ENCODE peak calls at places on chromosomes 3 and 15, in eight cellular contexts. One of them, this sample, is unnamed.

GRCh38 chr3:71428841-71429609 is 154.5 kb downstream of the FOXP1 start:
- DNase-seq in suprapubic skin: no peak
- DNase-seq in RWPE1: peak; percentile 54
- DNase-seq in foreskin keratinocyte: peak; percentile 93
- DNase-seq in PC-9: no peak
- DNase-seq in tibial artery: peak; percentile 52
- DNase-seq in esophagus squamous epithelium: no peak
- DNase-seq in CD4-positive, alpha-beta T cell: no peak
- DNase-seq in this sample: no peak

GRCh38 chr3:128784228-128784627 is 58.2 kb downstream of the RAB7A start:
- DNase-seq in suprapubic skin: no peak
- DNase-seq in PC-9: no peak
- DNase-seq in CD4-positive, alpha-beta T cell: peak; percentile 66
- DNase-seq in foreskin keratinocyte: no peak
- DNase-seq in tibial artery: no peak
- DNase-seq in esophagus squamous epithelium: no peak
- DNase-seq in RWPE1: no peak
- DNase-seq in this sample: peak; percentile 67

GRCh38 chr3:16122661-16123060 is 51.8 kb upstream of the GALNT15 start:
- DNase-seq in PC-9: no peak
- DNase-seq in esophagus squamous epithelium: no peak
- DNase-seq in suprapubic skin: no peak
- DNase-seq in tibial artery: no peak
- DNase-seq in foreskin keratinocyte: peak; percentile 44
- DNase-seq in CD4-positive, alpha-beta T cell: no peak
- DNase-seq in RWPE1: no peak
- DNase-seq in this sample: no peak

GRCh38 chr3:48966876-48967361 is 23.1 kb upstream of the P4HTM start:
- DNase-seq in suprapubic skin: no peak
- DNase-seq in PC-9: no peak
- DNase-seq in tibial artery: no peak
- DNase-seq in CD4-positive, alpha-beta T cell: no peak
- DNase-seq in RWPE1: no peak
- DNase-seq in esophagus squamous epithelium: no peak
- DNase-seq in foreskin keratinocyte: no peak
- DNase-seq in this sample: no peak

GRCh38 chr15:101168898-101169297 is 83.0 kb downstream of the CHSY1 start:
- DNase-seq in esophagus squamous epithelium: no peak
- DNase-seq in foreskin keratinocyte: no peak
- DNase-seq in suprapubic skin: peak; percentile 51
- DNase-seq in CD4-positive, alpha-beta T cell: no peak
- DNase-seq in PC-9: no peak
- DNase-seq in RWPE1: no peak
- DNase-seq in tibial artery: no peak
- DNase-seq in this sample: no peak

GRCh38 chr3:82224661-82225060 is 463.2 kb upstream of the GBE1 start:
- DNase-seq in suprapubic skin: no peak
- DNase-seq in PC-9: no peak
- DNase-seq in tibial artery: no peak
- DNase-seq in RWPE1: no peak
- DNase-seq in foreskin keratinocyte: no peak
- DNase-seq in CD4-positive, alpha-beta T cell: no peak
- DNase-seq in esophagus squamous epithelium: no peak
- DNase-seq in this sample: no peak

GRCh38 chr15:94324117-94324826 is 92.9 kb downstream of the MCTP2 start:
- DNase-seq in PC-9: peak; percentile 19
- DNase-seq in RWPE1: peak; percentile 70
- DNase-seq in CD4-positive, alpha-beta T cell: peak; percentile 43
- DNase-seq in suprapubic skin: no peak
- DNase-seq in foreskin keratinocyte: peak; percentile 22
- DNase-seq in tibial artery: no peak
- DNase-seq in esophagus squamous epithelium: no peak
- DNase-seq in this sample: peak; percentile 20

GRCh38 chr3:121477589-121477988 is 68.2 kb downstream of the POLQ start:
- DNase-seq in tibial artery: no peak
- DNase-seq in suprapubic skin: no peak
- DNase-seq in PC-9: no peak
- DNase-seq in esophagus squamous epithelium: no peak
- DNase-seq in CD4-positive, alpha-beta T cell: no peak
- DNase-seq in RWPE1: no peak
- DNase-seq in foreskin keratinocyte: no peak
- DNase-seq in this sample: no peak

GRCh38 chr3:42214565-42215283 is 51.3 kb downstream of the CCK start:
- DNase-seq in esophagus squamous epithelium: no peak
- DNase-seq in CD4-positive, alpha-beta T cell: no peak
- DNase-seq in suprapubic skin: no peak
- DNase-seq in PC-9: no peak
- DNase-seq in RWPE1: no peak
- DNase-seq in tibial artery: no peak
- DNase-seq in foreskin keratinocyte: no peak
- DNase-seq in this sample: no peak

GRCh38 chr3:156298938-156299337 is 178.6 kb downstream of the KCNAB1 start:
- DNase-seq in esophagus squamous epithelium: no peak
- DNase-seq in tibial artery: peak; percentile 79
- DNase-seq in PC-9: no peak
- DNase-seq in suprapubic skin: no peak
- DNase-seq in foreskin keratinocyte: no peak
- DNase-seq in CD4-positive, alpha-beta T cell: no peak
- DNase-seq in RWPE1: no peak
- DNase-seq in this sample: no peak

GRCh38 chr15:71708741-71709140 is 101.6 kb upstream of the NR2E3 start:
- DNase-seq in foreskin keratinocyte: no peak
- DNase-seq in esophagus squamous epithelium: no peak
- DNase-seq in CD4-positive, alpha-beta T cell: no peak
- DNase-seq in suprapubic skin: no peak
- DNase-seq in tibial artery: no peak
- DNase-seq in RWPE1: no peak
- DNase-seq in PC-9: no peak
- DNase-seq in this sample: no peak

GRCh38 chr3:21750831-21751391 is at the start of gene ZNF385D:
- DNase-seq in foreskin keratinocyte: peak; percentile 60
- DNase-seq in tibial artery: peak; percentile 45
- DNase-seq in suprapubic skin: peak; percentile 80
- DNase-seq in RWPE1: no peak
- DNase-seq in CD4-positive, alpha-beta T cell: no peak
- DNase-seq in esophagus squamous epithelium: no peak
- DNase-seq in PC-9: peak; percentile 3
- DNase-seq in this sample: no peak

GRCh38 chr3:157832588-157832987 is 273.6 kb downstream of the SHOX2 start:
- DNase-seq in CD4-positive, alpha-beta T cell: no peak
- DNase-seq in RWPE1: no peak
- DNase-seq in esophagus squamous epithelium: no peak
- DNase-seq in suprapubic skin: no peak
- DNase-seq in tibial artery: no peak
- DNase-seq in PC-9: no peak
- DNase-seq in foreskin keratinocyte: no peak
- DNase-seq in this sample: no peak

GRCh38 chr3:131795382-131796085 is 239.3 kb downstream of the CPNE4 start:
- DNase-seq in suprapubic skin: no peak
- DNase-seq in CD4-positive, alpha-beta T cell: no peak
- DNase-seq in esophagus squamous epithelium: no peak
- DNase-seq in tibial artery: no peak
- DNase-seq in foreskin keratinocyte: no peak
- DNase-seq in RWPE1: no peak
- DNase-seq in PC-9: no peak
- DNase-seq in this sample: no peak

GRCh38 chr15:100761253-100761935 is 118.2 kb upstream of the ALDH1A3 start:
- DNase-seq in foreskin keratinocyte: no peak
- DNase-seq in tibial artery: no peak
- DNase-seq in CD4-positive, alpha-beta T cell: no peak
- DNase-seq in PC-9: no peak
- DNase-seq in suprapubic skin: no peak
- DNase-seq in esophagus squamous epithelium: no peak
- DNase-seq in RWPE1: no peak
- DNase-seq in this sample: no peak

GRCh38 chr15:23416349-23417276 is 30.4 kb downstream of the GOLGA6L2 start:
- DNase-seq in suprapubic skin: peak; percentile 55
- DNase-seq in CD4-positive, alpha-beta T cell: peak; percentile 2
- DNase-seq in tibial artery: no peak
- DNase-seq in foreskin keratinocyte: no peak
- DNase-seq in PC-9: no peak
- DNase-seq in esophagus squamous epithelium: no peak
- DNase-seq in RWPE1: no peak
- DNase-seq in this sample: no peak

GRCh38 chr3:46065294-46065705 is 38.0 kb upstream of the XCR1 start:
- DNase-seq in CD4-positive, alpha-beta T cell: peak; percentile 78
- DNase-seq in esophagus squamous epithelium: no peak
- DNase-seq in PC-9: peak; percentile 74
- DNase-seq in foreskin keratinocyte: peak; percentile 66
- DNase-seq in RWPE1: peak; percentile 14
- DNase-seq in tibial artery: no peak
- DNase-seq in suprapubic skin: no peak
- DNase-seq in this sample: no peak

GRCh38 chr3:16066975-16067374 is 107.5 kb upstream of the GALNT15 start:
- DNase-seq in suprapubic skin: no peak
- DNase-seq in esophagus squamous epithelium: no peak
- DNase-seq in RWPE1: no peak
- DNase-seq in foreskin keratinocyte: peak; percentile 100
- DNase-seq in CD4-positive, alpha-beta T cell: no peak
- DNase-seq in tibial artery: no peak
- DNase-seq in PC-9: no peak
- DNase-seq in this sample: no peak

GRCh38 chr3:50737511-50738251 is 63.0 kb downstream of the DOCK3 start:
- DNase-seq in suprapubic skin: no peak
- DNase-seq in esophagus squamous epithelium: no peak
- DNase-seq in CD4-positive, alpha-beta T cell: no peak
- DNase-seq in PC-9: no peak
- DNase-seq in foreskin keratinocyte: no peak
- DNase-seq in RWPE1: no peak
- DNase-seq in tibial artery: no peak
- DNase-seq in this sample: no peak

GRCh38 chr3:18370672-18371071 is 54.5 kb downstream of the SATB1 start:
- DNase-seq in CD4-positive, alpha-beta T cell: no peak
- DNase-seq in RWPE1: no peak
- DNase-seq in tibial artery: no peak
- DNase-seq in PC-9: no peak
- DNase-seq in foreskin keratinocyte: no peak
- DNase-seq in suprapubic skin: no peak
- DNase-seq in esophagus squamous epithelium: no peak
- DNase-seq in this sample: no peak

GRCh38 chr15:78301813-78302212 is 2.4 kb upstream of the SKIC8 start:
- DNase-seq in foreskin keratinocyte: no peak
- DNase-seq in suprapubic skin: no peak
- DNase-seq in esophagus squamous epithelium: no peak
- DNase-seq in CD4-positive, alpha-beta T cell: no peak
- DNase-seq in PC-9: no peak
- DNase-seq in RWPE1: no peak
- DNase-seq in tibial artery: no peak
- DNase-seq in this sample: no peak

GRCh38 chr15:79977431-79977940 is 6.5 kb upstream of the BCL2A1 start:
- DNase-seq in foreskin keratinocyte: no peak
- DNase-seq in suprapubic skin: no peak
- DNase-seq in PC-9: no peak
- DNase-seq in esophagus squamous epithelium: no peak
- DNase-seq in CD4-positive, alpha-beta T cell: no peak
- DNase-seq in tibial artery: no peak
- DNase-seq in RWPE1: no peak
- DNase-seq in this sample: no peak

GRCh38 chr15:79969175-79969574 is 1.8 kb downstream of the BCL2A1 start:
- DNase-seq in tibial artery: no peak
- DNase-seq in CD4-positive, alpha-beta T cell: no peak
- DNase-seq in PC-9: no peak
- DNase-seq in foreskin keratinocyte: no peak
- DNase-seq in esophagus squamous epithelium: no peak
- DNase-seq in RWPE1: no peak
- DNase-seq in suprapubic skin: no peak
- DNase-seq in this sample: no peak

GRCh38 chr15:79970921-79971434 is at the start of gene BCL2A1:
- DNase-seq in suprapubic skin: no peak
- DNase-seq in esophagus squamous epithelium: peak; percentile 9
- DNase-seq in PC-9: no peak
- DNase-seq in RWPE1: peak; percentile 63
- DNase-seq in CD4-positive, alpha-beta T cell: peak; percentile 42
- DNase-seq in tibial artery: no peak
- DNase-seq in foreskin keratinocyte: peak; percentile 97
- DNase-seq in this sample: no peak

GRCh38 chr15:79972861-79973260 is 1.9 kb upstream of the BCL2A1 start:
- DNase-seq in CD4-positive, alpha-beta T cell: no peak
- DNase-seq in tibial artery: no peak
- DNase-seq in suprapubic skin: no peak
- DNase-seq in esophagus squamous epithelium: no peak
- DNase-seq in foreskin keratinocyte: no peak
- DNase-seq in RWPE1: no peak
- DNase-seq in PC-9: no peak
- DNase-seq in this sample: no peak

GRCh38 chr15:79973445-79974180 is 2.6 kb upstream of the BCL2A1 start:
- DNase-seq in foreskin keratinocyte: no peak
- DNase-seq in RWPE1: no peak
- DNase-seq in suprapubic skin: no peak
- DNase-seq in PC-9: no peak
- DNase-seq in CD4-positive, alpha-beta T cell: no peak
- DNase-seq in tibial artery: no peak
- DNase-seq in esophagus squamous epithelium: no peak
- DNase-seq in this sample: no peak
- H3K27ac ChIP-seq in foreskin keratinocyte: no peak overlapping the region
- H3K27ac ChIP-seq in RWPE1: no peak overlapping the region
- H3K27ac ChIP-seq in suprapubic skin: no peak overlapping the region
- H3K27ac ChIP-seq in PC-9: no peak overlapping the region
- H3K27ac ChIP-seq in CD4-positive, alpha-beta T cell: no peak overlapping the region
- H3K27ac ChIP-seq in tibial artery: no peak overlapping the region
- H3K27ac ChIP-seq in esophagus squamous epithelium: no peak overlapping the region
- H3K27ac ChIP-seq in this sample: no peak overlapping the region

GRCh38 chr3:56864886-56865527 is 63.3 kb upstream of the ARHGEF3 start:
- DNase-seq in foreskin keratinocyte: no peak
- DNase-seq in PC-9: no peak
- DNase-seq in tibial artery: no peak
- DNase-seq in esophagus squamous epithelium: no peak
- DNase-seq in CD4-positive, alpha-beta T cell: no peak
- DNase-seq in RWPE1: no peak
- DNase-seq in suprapubic skin: no peak
- DNase-seq in this sample: no peak
- H3K27ac ChIP-seq in foreskin keratinocyte: no peak overlapping the region
- H3K27ac ChIP-seq in PC-9: no peak overlapping the region
- H3K27ac ChIP-seq in tibial artery: no peak overlapping the region
- H3K27ac ChIP-seq in esophagus squamous epithelium: no peak overlapping the region
- H3K27ac ChIP-seq in CD4-positive, alpha-beta T cell: peak overlapping the region; percentile 38
- H3K27ac ChIP-seq in RWPE1: no peak overlapping the region
- H3K27ac ChIP-seq in suprapubic skin: no peak overlapping the region
- H3K27ac ChIP-seq in this sample: no peak overlapping the region

DNA sequence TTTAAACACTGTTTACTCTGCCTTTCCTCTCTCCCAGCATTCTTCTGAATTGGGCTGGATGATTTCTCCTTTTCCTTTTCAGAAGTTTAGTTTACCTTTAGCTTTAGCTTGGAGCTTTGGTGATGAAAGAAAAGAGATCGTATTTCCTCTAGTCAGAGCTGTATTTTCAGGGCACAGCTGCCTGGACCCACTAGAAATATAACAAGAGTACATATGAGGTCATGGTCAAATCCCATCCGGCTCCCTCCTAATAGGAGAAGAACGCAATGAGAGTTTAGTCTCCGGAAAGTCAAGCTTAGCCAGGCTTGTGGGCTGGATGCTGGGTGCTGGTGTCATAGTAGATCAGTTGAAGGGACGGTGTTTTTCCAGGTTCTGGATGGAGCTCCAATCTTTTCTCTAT is 177.1 kb upstream of the PFN2 start:
- DNase-seq in suprapubic skin: no peak
- DNase-seq in tibial artery: no peak
- DNase-seq in CD4-positive, alpha-beta T cell: no peak
- DNase-seq in esophagus squamous epithelium: no peak
- DNase-seq in foreskin keratinocyte: no peak
- DNase-seq in RWPE1: no peak
- DNase-seq in PC-9: no peak
- DNase-seq in this sample: no peak
- H3K27ac ChIP-seq in suprapubic skin: no peak overlapping the region
- H3K27ac ChIP-seq in tibial artery: peak overlapping the region; percentile 45
- H3K27ac ChIP-seq in CD4-positive, alpha-beta T cell: no peak overlapping the region
- H3K27ac ChIP-seq in esophagus squamous epithelium: peak overlapping the region; percentile 6
- H3K27ac ChIP-seq in foreskin keratinocyte: no peak overlapping the region
- H3K27ac ChIP-seq in RWPE1: no peak overlapping the region
- H3K27ac ChIP-seq in PC-9: no peak overlapping the region
- H3K27ac ChIP-seq in this sample: no peak overlapping the region

GRCh38 chr3:197302696-197303341 is 4.4 kb upstream of the DLG1 start:
- DNase-seq in CD4-positive, alpha-beta T cell: no peak
- DNase-seq in foreskin keratinocyte: peak; percentile 93
- DNase-seq in tibial artery: no peak
- DNase-seq in RWPE1: no peak
- DNase-seq in suprapubic skin: no peak
- DNase-seq in esophagus squamous epithelium: no peak
- DNase-seq in PC-9: peak; percentile 48
- DNase-seq in this sample: no peak
- H3K27ac ChIP-seq in CD4-positive, alpha-beta T cell: no peak overlapping the region
- H3K27ac ChIP-seq in foreskin keratinocyte: peak overlapping the region; percentile 19
- H3K27ac ChIP-seq in tibial artery: no peak overlapping the region
- H3K27ac ChIP-seq in RWPE1: no peak overlapping the region
- H3K27ac ChIP-seq in suprapubic skin: no peak overlapping the region
- H3K27ac ChIP-seq in esophagus squamous epithelium: peak overlapping the region; percentile 22
- H3K27ac ChIP-seq in PC-9: peak overlapping the region; percentile 62
- H3K27ac ChIP-seq in this sample: peak overlapping the region; percentile 90